ENCODE peak calls at places on chromosomes 6 and 20, in seven cellular contexts. U, Q, V, K, G, I and D are unnamed samples.
A peak's percentile ranks its signal among the peaks of the same experiment; 100 is the strongest.

GRCh38 chr20:41532935-41533334 is 85.2 kb downstream of the CHD6 start:
- DNase-seq in U (no peak), Q (no peak), V (no peak), K (no peak), G (no peak), I (no peak), D (no peak)

GRCh38 chr20:46618316-46619110 is 32.7 kb downstream of the SLC13A3 start:
- DNase-seq in U (no peak), Q (no peak), V (no peak), K (no peak), G (no peak), I (no peak), D (no peak)

GRCh38 chr6:90375681-90376439 is 79.2 kb upstream of the BACH2 start:
- DNase-seq in U (no peak), Q (no peak), V (no peak), K (no peak), G (peak; percentile 20), I (no peak), D (no peak)

GRCh38 chr20:14826926-14827325 is 489.5 kb upstream of the FLRT3 start:
- DNase-seq in U (no peak), Q (no peak), V (no peak), K (no peak), G (no peak), I (no peak), D (no peak)

GRCh38 chr6:148969679-148970078 is 222.8 kb downstream of the UST start:
- DNase-seq in U (no peak), Q (peak; percentile 49), V (peak; percentile 83), K (peak; percentile 39), G (no peak), I (no peak), D (no peak)

GRCh38 chr20:13819885-13820645 is 35.2 kb downstream of the NDUFAF5 start:
- DNase-seq in U (peak; percentile 29), Q (peak; percentile 80), V (no peak), K (no peak), G (peak; percentile 16), I (peak; percentile 42), D (no peak)

GRCh38 chr6:166109608-166110007 is 58.0 kb downstream of the TBXT start:
- DNase-seq in U (no peak), Q (no peak), V (no peak), K (no peak), G (no peak), I (no peak), D (no peak)

GRCh38 chr6:100633096-100633766 is 168.5 kb upstream of the SIM1 start:
- DNase-seq in U (no peak), Q (no peak), V (no peak), K (no peak), G (no peak), I (peak; percentile 71), D (no peak)

GRCh38 chr6:128720891-128721290 is 162.0 kb upstream of the LAMA2 start:
- DNase-seq in U (no peak), Q (peak; percentile 78), V (no peak), K (no peak), G (no peak), I (no peak), D (no peak)

GRCh38 chr6:133248241-133249001 is 7.3 kb downstream of the EYA4 start:
- DNase-seq in U (no peak), Q (no peak), V (no peak), K (no peak), G (no peak), I (no peak), D (no peak)

GRCh38 chr6:30876039-30876730 is 8.1 kb upstream of the DDR1 start:
- DNase-seq in U (no peak), Q (no peak), V (no peak), K (no peak), G (peak; percentile 82), I (peak; percentile 56), D (no peak)

DNA sequence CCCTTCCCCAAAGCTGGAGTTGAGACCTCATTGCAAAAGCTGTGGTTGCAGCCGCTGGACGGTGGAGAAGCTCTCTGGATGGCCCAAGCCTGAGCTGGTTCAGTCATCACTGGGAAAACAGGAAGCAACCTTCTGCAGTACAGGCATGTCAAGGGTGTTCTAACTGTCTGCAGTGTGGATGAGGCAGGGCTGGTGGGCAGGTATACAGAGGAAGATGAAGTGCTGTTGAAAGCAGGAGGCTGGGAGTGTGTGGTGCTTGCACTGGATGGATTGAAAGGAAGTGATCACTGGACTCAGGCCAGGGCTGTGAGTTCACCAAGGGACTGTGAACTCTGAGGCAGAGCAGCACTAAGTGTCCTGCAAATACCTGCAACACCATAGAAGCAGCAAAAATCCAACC is 89.0 kb upstream of the NOX3 start:
- DNase-seq in U (no peak), Q (no peak), V (no peak), K (no peak), G (no peak), I (no peak), D (no peak)
- TF ChIP-seq CTCF in U (no peak), Q (no peak), V (no peak), K (no peak), G (no peak), I (no peak), D (no peak)

DNA sequence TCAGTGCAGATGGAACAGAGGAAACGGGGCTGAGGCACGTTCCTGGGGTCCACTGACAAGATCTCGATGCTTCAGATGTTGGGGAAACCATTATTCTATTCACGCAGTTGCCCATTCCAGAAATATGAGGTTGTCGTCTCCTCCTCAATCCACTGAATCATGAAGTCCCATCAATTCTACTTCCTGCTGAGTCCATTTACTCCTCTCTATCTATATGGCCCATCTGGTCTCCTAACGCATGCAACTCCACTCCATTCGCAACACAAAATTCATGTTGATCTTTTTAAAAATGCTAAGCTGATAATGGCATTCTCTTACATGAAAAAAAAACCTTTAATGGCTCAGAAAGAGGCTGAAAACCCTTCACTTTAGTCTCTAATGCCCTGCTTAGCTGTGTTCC is 37.5 kb downstream of the MAP3K5 start:
- DNase-seq in U (no peak), Q (no peak), V (no peak), K (no peak), G (no peak), I (no peak), D (no peak)
- TF ChIP-seq POLR2AphosphoS5 in U (no peak), Q (no peak), V (no peak), K (no peak), G (no peak), I (no peak), D (no peak)

GRCh38 chr20:35344354-35344837 is 52.2 kb upstream of the FAM83C start:
- DNase-seq in U (peak; percentile 56), Q (no peak), V (no peak), K (peak; percentile 65), G (peak; percentile 31), I (no peak), D (no peak)

GRCh38 chr20:35341366-35342028 is 49.3 kb upstream of the FAM83C start:
- DNase-seq in U (no peak), Q (no peak), V (no peak), K (no peak), G (no peak), I (no peak), D (no peak)

GRCh38 chr20:35339007-35339406 is 46.8 kb upstream of the FAM83C start:
- DNase-seq in U (no peak), Q (no peak), V (no peak), K (no peak), G (no peak), I (no peak), D (no peak)

GRCh38 chr20:35342154-35342769 is 50.0 kb upstream of the FAM83C start:
- DNase-seq in U (no peak), Q (peak; percentile 58), V (no peak), K (no peak), G (no peak), I (no peak), D (no peak)

DNA sequence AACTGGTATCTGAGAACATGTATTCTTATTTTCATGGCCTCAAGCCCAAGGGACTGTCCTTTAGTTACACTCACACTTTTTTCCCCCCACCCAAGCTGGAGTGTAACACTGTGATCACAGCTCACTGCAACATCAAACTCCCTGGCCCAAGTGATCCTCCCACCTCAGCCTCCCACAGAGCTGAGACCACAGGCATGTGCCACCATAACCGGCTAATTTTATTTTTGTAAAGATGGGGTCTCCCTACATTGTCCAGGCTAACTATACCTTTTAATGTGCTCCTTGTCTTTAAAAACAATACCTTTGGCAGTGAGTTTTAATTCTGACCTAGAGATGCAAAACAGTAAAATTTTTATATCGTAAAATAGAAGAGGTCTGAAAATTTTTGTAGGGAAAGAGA is 48.2 kb upstream of the FAM83C start:
- DNase-seq in U (no peak), Q (no peak), V (no peak), K (no peak), G (no peak), I (no peak), D (no peak)
- H3K4me1 ChIP-seq in U (peaks cover 7% of the 10 kb centered on the region), Q (no peaks in the 10 kb centered on the region), V (no peaks in the 10 kb centered on the region), K (peaks cover 12% of the 10 kb centered on the region), G (no peaks in the 10 kb centered on the region), I (no peaks in the 10 kb centered on the region), D (peaks cover 4% of the 10 kb centered on the region)

DNA sequence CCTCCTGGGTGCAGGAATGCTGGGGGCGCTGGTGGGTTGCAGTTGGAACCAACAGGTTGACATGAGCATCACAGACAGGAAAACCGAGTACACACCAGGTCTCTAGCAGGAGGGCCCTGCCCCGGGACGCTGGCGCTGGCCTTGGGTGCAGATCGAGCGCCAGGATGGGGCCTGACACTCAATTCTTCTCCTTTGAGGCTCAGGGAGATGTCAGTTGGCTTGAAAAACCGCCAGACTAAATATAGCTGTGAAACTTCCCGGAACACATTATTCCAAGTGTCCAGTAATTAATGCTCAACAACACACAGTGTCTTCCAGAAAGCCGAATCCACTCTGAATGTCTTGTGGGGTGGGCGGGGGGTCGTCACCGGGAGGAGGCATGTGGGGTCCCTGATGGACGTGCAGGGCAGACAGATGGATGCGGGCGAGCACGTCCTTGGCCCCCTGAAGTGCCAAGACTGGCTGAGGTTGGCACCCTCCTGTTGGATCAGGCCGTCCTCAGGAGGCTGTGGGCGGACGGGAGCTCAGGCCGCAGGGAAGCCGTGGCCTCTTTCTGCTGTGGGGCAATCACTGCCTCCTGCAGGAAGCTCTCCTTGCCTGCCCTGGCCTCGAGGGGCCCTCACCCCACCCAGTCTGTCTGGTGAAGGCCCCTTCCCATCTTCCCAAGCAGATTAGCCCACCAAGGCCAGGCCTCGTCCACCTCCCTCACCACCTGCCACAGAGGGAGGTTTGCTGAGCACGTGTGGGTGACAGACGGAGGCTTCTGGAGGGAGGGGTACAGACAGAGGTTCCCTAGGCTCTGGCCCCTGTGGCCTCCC is 19.4 kb upstream of the GATA5 start:
- DNase-seq in U (no peak), Q (no peak), V (no peak), K (no peak), G (no peak), I (no peak), D (no peak)
- TF ChIP-seq CTCF in U (no peak), Q (peak; percentile 25), V (no peak), K (no peak), G (no peak), I (no peak), D (no peak)

GRCh38 chr6:168627798-168628551 is 187.0 kb downstream of the SMOC2 start:
- DNase-seq in U (no peak), Q (no peak), V (no peak), K (no peak), G (no peak), I (no peak), D (no peak)
- TF ChIP-seq POLR2AphosphoS5 in U (no peak), Q (no peak), V (no peak), K (no peak), G (peak; percentile 42), I (no peak), D (no peak)